ENCODE peak calls at places on chromosomes 5 and 9, in six cellular contexts. S is testis; O is CD8-positive, alpha-beta T cell; V is neural progenitor cell; P is MM.1S; W is sigmoid colon. G is an unnamed sample. For H3K4me1 and H3K9me3, the result is how much of the 10 kb centered on the place peaks cover.

GRCh38 chr9:126532019-126532462 is 81.7 kb upstream of the LMX1B start:
- DNase-seq in V (no peak), O (no peak), S (peak), P (no peak), W (no peak), G (no peak)

GRCh38 chr5:54215233-54215736 is 95.1 kb downstream of the ARL15 start:
- DNase-seq in O (no peak), P (no peak), S (no peak), W (no peak), V (peak), G (no peak)

GRCh38 chr5:150068472-150068871 is 17.9 kb downstream of the CSF1R start:
- DNase-seq in O (no peak), W (peak), S (no peak), V (no peak), P (no peak), G (no peak)

GRCh38 chr5:16350816-16351215 is 114.8 kb downstream of the ZNF622 start:
- DNase-seq in P (no peak), V (no peak), O (no peak), W (no peak), S (no peak), G (no peak)

GRCh38 chr5:121366515-121366914 is 485.2 kb upstream of the FTMT start:
- DNase-seq in S (no peak), W (no peak), O (no peak), P (no peak), V (no peak), G (no peak)

GRCh38 chr9:76886318-76886717 is 19.6 kb downstream of the PRUNE2 start:
- DNase-seq in O (no peak), P (no peak), V (no peak), W (no peak), S (no peak), G (no peak)

GRCh38 chr9:133563286-133564213 is 29.0 kb downstream of the ADAMTSL2 start:
- DNase-seq in S (no peak), V (no peak), W (peak), P (no peak), O (no peak), G (no peak)

GRCh38 chr9:93258818-93259489 is 75.0 kb downstream of the WNK2 start:
- DNase-seq in W (peak), P (no peak), O (peak), S (peak), V (no peak), G (peak)

GRCh38 chr5:73901045-73901444 is 275.0 kb downstream of the ARHGEF28 start:
- DNase-seq in O (no peak), P (no peak), W (no peak), V (peak), S (no peak), G (no peak)

GRCh38 chr5:107425541-107426031 is 245.2 kb downstream of the EFNA5 start:
- DNase-seq in S (no peak), W (no peak), O (no peak), V (no peak), P (no peak), G (no peak)

GRCh38 chr5:172412724-172413260 is 41.5 kb downstream of the SH3PXD2B start:
- DNase-seq in O (no peak), W (peak), P (no peak), V (no peak), S (peak), G (peak)

GRCh38 chr5:658103-658502 is 35.0 kb downstream of the TPPP start:
- DNase-seq in S (no peak), P (no peak), V (no peak), O (no peak), W (peak), G (no peak)

GRCh38 chr9:121472361-121472910 is 27.2 kb downstream of the GGTA1 start:
- DNase-seq in W (peak), P (no peak), V (no peak), O (no peak), S (no peak), G (peak)

GRCh38 chr9:121473229-121473628 is 26.4 kb downstream of the GGTA1 start:
- DNase-seq in V (no peak), S (no peak), O (no peak), P (no peak), W (peak), G (no peak)

GRCh38 chr9:121474225-121474947 is 25.3 kb downstream of the GGTA1 start:
- DNase-seq in O (no peak), W (peak), V (no peak), S (no peak), P (no peak), G (no peak)

GRCh38 chr9:121478816-121479676 is 20.6 kb downstream of the GGTA1 start:
- DNase-seq in W (no peak), O (no peak), S (no peak), P (no peak), V (peak), G (peak)

GRCh38 chr9:121476156-121476555 is 23.5 kb downstream of the GGTA1 start:
- DNase-seq in V (no peak), P (no peak), W (peak), S (no peak), O (no peak), G (peak)
- TF ChIP-seq CTCF in V (no peak), P (no peak), W (no peak), S (no peak), O (no peak), G (no peak)

GRCh38 chr5:125412561-125413535 is 666.4 kb upstream of the ZNF608 start:
- DNase-seq in O (no peak), P (no peak), S (peak), V (peak), W (peak), G (peak)
- H3K4me1 ChIP-seq in O (under half), P (under half), S (under half), V (half or more), W (half or more), G (under half)

GRCh38 chr5:141434006-141434405 is 3.7 kb downstream of the PCDHGA12 start:
- DNase-seq in O (no peak), P (no peak), S (no peak), W (no peak), V (no peak), G (no peak)
- H3K9me3 ChIP-seq in O (under half), P (under half), S (under half), W (half or more), V (under half), G (half or more)

GRCh38 chr5:177495243-177496060 is 2.0 kb downstream of the PDLIM7 start:
- DNase-seq in O (no peak), P (no peak), W (peak), S (peak), V (peak), G (peak)

GRCh38 chr5:177497011-177497296 is 450 bp downstream of the PDLIM7 start:
- DNase-seq in P (no peak), W (no peak), O (no peak), S (no peak), V (no peak), G (peak)

GRCh38 chr5:177496111-177497010 is 1.0 kb downstream of the PDLIM7 start:
- DNase-seq in S (peak), W (peak), O (no peak), P (no peak), V (peak), G (peak)

GRCh38 chr5:177498013-177498847 is 826 bp upstream of the PDLIM7 start:
- DNase-seq in O (no peak), P (no peak), S (peak), W (peak), V (peak), G (no peak)

DNA sequence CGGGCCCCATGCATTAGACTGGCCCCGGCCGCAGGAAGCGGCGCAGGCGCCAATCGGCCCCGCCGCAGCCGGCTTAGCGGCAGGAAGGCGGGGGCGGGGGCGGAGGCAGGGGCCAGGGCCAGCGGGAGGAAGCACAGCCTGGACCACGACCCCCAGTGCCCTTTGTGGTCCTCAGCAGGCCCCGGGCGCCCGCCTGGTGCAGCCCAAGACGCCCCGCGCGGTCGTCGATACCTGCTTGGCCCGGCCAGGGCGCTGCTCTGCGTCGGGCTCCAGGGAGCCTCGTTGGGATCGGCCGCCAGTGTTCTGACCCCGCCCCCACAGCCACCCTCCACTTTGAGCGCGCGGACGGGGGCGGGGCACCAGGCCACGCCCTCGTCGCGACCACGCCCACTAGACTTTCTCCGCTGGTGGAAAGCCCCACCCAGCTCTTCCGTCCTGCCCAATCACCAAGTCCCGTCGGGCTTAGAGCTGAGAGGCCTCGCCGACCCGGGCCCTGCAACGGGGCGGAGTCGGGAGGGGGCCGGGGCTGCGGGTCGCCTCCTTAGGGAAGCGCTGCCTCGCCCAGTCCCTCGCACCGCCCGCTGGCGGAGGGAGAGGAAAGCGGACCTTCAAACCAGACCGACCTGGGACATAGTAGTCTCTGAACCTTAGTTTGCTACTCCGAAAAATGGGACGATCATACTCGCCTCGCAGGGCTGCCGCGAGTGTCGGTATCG is at the start of gene PDLIM7:
- DNase-seq in O (peak), V (peak), P (peak), W (peak), S (peak), G (peak)
- TF ChIP-seq CTCF in O (no peak), V (peak), P (no peak), W (no peak), S (no peak), G (no peak)

DNA sequence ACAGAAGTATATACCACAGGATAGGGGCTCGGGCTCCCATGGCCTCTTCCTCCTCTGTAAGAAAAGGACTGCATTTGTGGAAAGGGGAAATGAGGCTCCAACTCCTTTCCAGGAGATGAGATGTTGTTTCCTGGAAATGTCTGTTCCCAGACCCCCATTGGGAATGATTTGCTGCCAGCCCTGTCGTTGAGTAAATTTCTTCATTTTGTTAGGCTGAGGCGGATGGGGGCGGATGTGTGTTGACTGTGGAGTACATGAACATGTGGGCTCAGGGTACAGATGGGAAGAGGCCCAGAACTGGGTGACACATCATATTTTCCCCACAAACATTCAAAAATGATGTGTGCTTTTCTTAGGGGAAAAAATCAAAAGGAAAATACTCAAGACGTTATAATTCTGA is 28.8 kb upstream of the TNFAIP8 start:
- DNase-seq in W (no peak), V (no peak), S (no peak), P (no peak), O (no peak), G (no peak)
- H3K4me1 ChIP-seq in W (under half), V (under half), S (under half), P (half or more), O (half or more), G (under half)

GRCh38 chr9:138074516-138074915 is 196.9 kb downstream of the CACNA1B start:
- DNase-seq in V (no peak), W (no peak), O (peak), P (no peak), S (peak), G (no peak)

GRCh38 chr9:138076650-138077009 is 199.0 kb downstream of the CACNA1B start:
- DNase-seq in P (no peak), O (peak), V (no peak), W (no peak), S (peak), G (no peak)

GRCh38 chr9:138077126-138077525 is 199.5 kb downstream of the CACNA1B start:
- DNase-seq in O (peak), W (peak), V (no peak), S (peak), P (no peak), G (peak)

GRCh38 chr9:138075496-138075895 is 197.9 kb downstream of the CACNA1B start:
- DNase-seq in V (no peak), P (no peak), S (peak), O (peak), W (peak), G (no peak)

DNA sequence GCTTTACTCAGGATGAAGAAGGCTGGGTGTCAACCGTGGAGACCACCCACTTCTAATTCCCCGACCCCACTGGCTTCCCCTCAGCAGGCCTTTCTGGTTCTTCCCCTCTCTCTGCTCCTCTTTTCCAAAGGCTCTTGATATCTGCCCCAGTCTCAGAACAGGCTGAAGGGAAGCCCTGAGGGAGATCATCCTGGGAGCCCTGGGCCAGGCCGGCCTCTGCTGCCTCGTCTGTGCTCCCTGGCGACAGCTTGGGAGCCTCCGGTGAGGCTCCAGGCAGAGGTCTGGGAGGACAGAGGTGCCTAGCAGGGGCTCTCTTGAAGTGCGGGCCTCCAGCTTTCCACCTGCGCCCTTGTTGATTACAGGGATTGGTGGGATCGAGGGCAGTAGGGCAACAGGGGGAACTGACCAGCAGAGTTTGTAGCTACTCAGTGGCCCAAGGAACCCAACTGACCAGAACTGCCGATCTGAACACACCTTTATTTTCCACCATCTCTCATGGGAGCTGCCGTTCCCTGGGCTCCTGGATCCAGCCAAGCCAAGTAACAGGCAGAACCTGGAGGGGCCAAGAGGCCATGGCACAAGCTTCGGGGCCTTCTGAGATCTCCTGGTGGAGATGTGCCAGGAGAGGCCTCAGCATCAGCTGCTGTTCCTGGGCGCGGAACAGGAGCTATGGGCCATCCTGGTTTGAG is 198.5 kb downstream of the CACNA1B start:
- DNase-seq in P (no peak), S (peak), O (peak), W (no peak), V (no peak), G (peak)
- H3K9me3 ChIP-seq in P (under half), S (under half), O (under half), W (under half), V (under half), G (under half)

GRCh38 chr9:136596630-136597031 is 50.8 kb upstream of the NOTCH1 start:
- DNase-seq in V (no peak), O (no peak), W (no peak), S (peak), P (no peak), G (no peak)

GRCh38 chr9:136599811-136600660 is 54.2 kb upstream of the NOTCH1 start:
- DNase-seq in O (no peak), P (no peak), S (no peak), W (no peak), V (no peak), G (no peak)

GRCh38 chr9:136597141-136597885 is 51.5 kb upstream of the NOTCH1 start:
- DNase-seq in S (no peak), P (no peak), O (no peak), W (no peak), V (no peak), G (no peak)

GRCh38 chr9:136597965-136598364 is 52.1 kb upstream of the NOTCH1 start:
- DNase-seq in S (no peak), P (no peak), O (no peak), W (no peak), V (no peak), G (no peak)

GRCh38 chr9:136599074-136599531 is 53.3 kb upstream of the NOTCH1 start:
- DNase-seq in P (no peak), W (no peak), S (no peak), O (no peak), V (no peak), G (no peak)
- TF ChIP-seq CTCF in P (no peak), W (no peak), S (no peak), O (no peak), V (no peak), G (no peak)

GRCh38 chr5:142110988-142111687 is 2.6 kb downstream of the NDFIP1 start:
- DNase-seq in P (no peak), O (no peak), V (no peak), W (no peak), S (no peak), G (no peak)
- H3K4me1 ChIP-seq in P (under half), O (half or more), V (under half), W (under half), S (under half), G (half or more)